ENCODE peak calls at places on chromosomes 4 and X, in nine cellular contexts. L is cardiac muscle cell, B is PC-9, S is right lobe of liver, U is transverse colon, O is kidney epithelial cell, N is upper lobe of right lung, W is fibroblast of villous mesenchyme, T is brain microvascular endothelial cell. J is an unnamed sample.

GRCh38 chr4:101782546-101782945 is 8.0 kb upstream of the BANK1 start:
- DNase-seq in S (no peak), N (no peak), W (no peak), U (no peak), T (no peak), O (no peak), B (no peak), L (peak; percentile 8), J (no peak)

GRCh38 chr4:146275370-146275769 is 61.0 kb downstream of the REELD1 start:
- DNase-seq in W (peak; percentile 17), L (no peak), O (no peak), N (no peak), S (no peak), T (no peak), B (no peak), U (no peak), J (no peak)

GRCh38 chr4:102324725-102325124 is 20.6 kb downstream of the SLC39A8 start:
- DNase-seq in W (no peak), T (no peak), B (no peak), S (no peak), O (no peak), N (no peak), U (no peak), L (no peak), J (no peak)

GRCh38 chr4:104966349-104967033 is 180.2 kb upstream of the TET2 start:
- DNase-seq in S (no peak), L (peak; percentile 25), B (peak; percentile 62), T (no peak), W (peak; percentile 37), U (peak; percentile 31), N (no peak), O (peak; percentile 16), J (no peak)

GRCh38 chrX:72536542-72536941 is 36.1 kb downstream of the HDAC8 start:
- DNase-seq in N (no peak), B (no peak), W (no peak), L (no peak), S (no peak), O (no peak), U (no peak), T (no peak), J (no peak)

GRCh38 chr4:143348233-143349077 is 11.8 kb downstream of the GAB1 start:
- DNase-seq in W (no peak), O (no peak), B (no peak), S (no peak), U (peak; percentile 42), L (no peak), T (no peak), N (no peak), J (no peak)

GRCh38 chr4:74206088-74206826 is 48.3 kb downstream of the MTHFD2L start:
- DNase-seq in B (no peak), U (no peak), L (peak; percentile 71), O (peak; percentile 56), W (peak; percentile 80), N (no peak), S (no peak), T (peak; percentile 91), J (no peak)

GRCh38 chrX:19640693-19641374 is 125.5 kb upstream of the MAP3K15 start:
- DNase-seq in O (no peak), L (no peak), B (no peak), W (no peak), S (no peak), T (no peak), U (no peak), N (no peak), J (no peak)

GRCh38 chr4:19429684-19430083 is 822.0 kb upstream of the SLIT2 start:
- DNase-seq in S (no peak), B (no peak), O (no peak), W (no peak), L (no peak), N (no peak), U (no peak), T (no peak), J (no peak)

GRCh38 chr4:159018062-159018629 is 84.7 kb upstream of the RAPGEF2 start:
- DNase-seq in W (no peak), T (no peak), N (no peak), L (peak; percentile 77), U (no peak), B (no peak), O (no peak), S (no peak), J (no peak)

GRCh38 chr4:8254076-8254475 is 15.5 kb upstream of the HTRA3 start:
- DNase-seq in U (no peak), N (no peak), S (no peak), O (no peak), W (peak; percentile 36), B (no peak), T (no peak), L (no peak), J (no peak)

GRCh38 chrX:703466-704210 is 73.0 kb downstream of the SHOX start:
- DNase-seq in W (no peak), S (no peak), T (no peak), N (no peak), L (no peak), O (no peak), B (no peak), U (no peak), J (no peak)

GRCh38 chrX:69109706-69110635 is 55.3 kb downstream of the PJA1 start:
- DNase-seq in N (no peak), L (no peak), W (peak; percentile 82), U (no peak), T (peak; percentile 3), O (no peak), S (no peak), B (peak; percentile 93), J (peak; percentile 32)

GRCh38 chr4:143380651-143381050 is 44.0 kb downstream of the GAB1 start:
- DNase-seq in B (no peak), O (no peak), U (no peak), T (no peak), W (peak; percentile 34), S (no peak), N (no peak), L (no peak), J (no peak)

GRCh38 chrX:41490446-41490845 is 43.3 kb downstream of the NYX start:
- DNase-seq in T (no peak), O (no peak), W (peak; percentile 6), B (no peak), N (no peak), S (no peak), L (no peak), U (no peak), J (no peak)
- TF ChIP-seq CTCF in T (no peak), O (no peak), W (no peak), B (no peak), N (no peak), S (no peak), L (no peak), U (no peak), J (no peak)

DNA sequence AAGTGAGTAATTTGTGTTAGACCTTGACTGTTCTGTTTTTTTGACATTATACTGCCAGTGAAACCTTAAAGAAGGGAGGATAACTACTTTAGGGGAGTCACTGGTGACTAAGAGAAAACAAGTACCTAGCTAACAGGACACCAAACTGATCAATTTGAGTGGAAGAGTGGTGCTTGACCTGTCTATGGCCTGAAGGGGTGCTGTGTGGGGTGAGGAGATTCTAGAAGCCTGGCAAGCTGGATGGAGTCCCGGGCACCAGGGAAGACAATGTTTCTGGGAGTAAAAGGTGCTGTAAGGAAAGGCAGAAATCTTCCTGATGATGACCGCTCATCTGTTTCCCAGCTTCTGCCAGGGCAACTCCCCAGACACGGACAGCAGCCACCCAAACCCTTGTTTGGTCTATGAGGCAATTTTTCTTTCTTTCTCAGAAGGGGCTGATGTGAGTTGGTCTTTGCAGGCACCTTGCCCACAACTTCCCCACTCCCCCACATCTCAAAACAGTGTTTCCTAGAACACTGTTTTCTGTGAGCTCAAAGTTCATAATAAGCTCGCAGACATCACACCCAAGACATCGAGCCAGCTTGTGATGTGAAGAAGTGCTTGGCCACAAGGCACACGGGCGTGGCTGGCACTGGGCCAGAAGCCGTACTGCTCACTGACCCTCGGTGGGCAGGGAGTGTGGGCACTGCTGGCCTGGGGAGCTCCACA is 4.6 kb downstream of the TXK start:
- DNase-seq in L (peak; percentile 29), W (no peak), U (peak; percentile 52), N (no peak), T (no peak), O (no peak), B (no peak), S (peak; percentile 33), J (no peak)
- H3K4me3 ChIP-seq in L (no peak overlapping the region), W (no peak overlapping the region), U (no peak overlapping the region), N (no peak overlapping the region), T (no peak overlapping the region), O (no peak overlapping the region), B (no peak overlapping the region), S (no peak overlapping the region), J (no peak overlapping the region)

DNA sequence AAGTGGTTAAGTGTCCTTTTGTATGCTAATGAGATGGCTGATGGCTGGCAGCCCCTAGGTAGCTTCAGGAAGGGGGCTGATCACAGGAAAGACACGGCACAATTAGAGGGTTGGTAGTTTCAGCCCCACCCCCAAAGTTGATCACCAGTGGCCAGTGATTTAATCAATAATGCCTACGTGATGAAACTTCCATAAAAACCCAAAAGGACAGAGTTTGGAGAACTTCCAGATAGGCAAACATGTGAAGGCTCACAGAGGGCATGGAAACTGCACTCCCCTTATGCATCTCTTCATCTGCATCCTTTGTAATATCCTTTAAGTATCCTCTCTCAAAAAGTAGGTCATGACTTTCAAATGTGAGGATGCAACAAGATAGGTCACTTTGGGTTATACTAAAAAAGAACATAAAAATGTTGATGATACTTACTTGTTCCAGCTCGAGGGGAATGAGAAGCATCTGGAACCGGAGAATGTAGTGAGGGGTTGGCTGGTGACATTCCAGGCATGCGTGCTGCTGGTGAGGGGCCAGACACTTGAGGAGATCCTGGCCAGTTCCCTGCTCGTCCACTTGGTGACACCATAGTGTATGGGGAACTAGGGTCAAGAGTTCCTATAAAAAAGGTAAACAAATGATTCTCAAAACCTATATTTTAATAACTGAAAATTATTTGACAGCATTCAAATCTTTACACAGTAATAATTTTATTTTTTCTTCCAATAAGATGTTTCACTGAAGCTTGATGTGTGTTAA is 16.7 kb upstream of the CXorf38 start:
- DNase-seq in U (no peak), O (no peak), N (no peak), S (no peak), W (peak; percentile 47), L (peak; percentile 44), B (no peak), T (peak; percentile 38), J (peak; percentile 11)
- TF ChIP-seq CTCF in U (no peak), O (peak; percentile 41), N (peak; percentile 31), S (peak; percentile 26), W (peak; percentile 47), L (peak; percentile 45), B (peak; percentile 24), T (peak; percentile 64), J (peak; percentile 29)

GRCh38 chr4:40197879-40198689 is 1.3 kb downstream of the RHOH start:
- DNase-seq in S (no peak), B (no peak), O (no peak), W (no peak), L (no peak), U (peak; percentile 22), T (no peak), N (no peak), J (no peak)

GRCh38 chr4:40196724-40197281 is at the start of gene RHOH:
- DNase-seq in L (no peak), T (no peak), B (no peak), S (no peak), U (peak; percentile 76), N (no peak), W (no peak), O (no peak), J (no peak)

GRCh38 chr4:40195182-40196177 is 1.4 kb upstream of the RHOH start:
- DNase-seq in N (no peak), B (no peak), O (no peak), L (no peak), S (no peak), W (no peak), U (no peak), T (no peak), J (no peak)

GRCh38 chr4:40194602-40195161 is 2.1 kb upstream of the RHOH start:
- DNase-seq in L (peak; percentile 50), T (peak; percentile 39), W (peak; percentile 91), O (no peak), B (no peak), N (no peak), S (no peak), U (peak; percentile 46), J (no peak)

GRCh38 chr4:40196260-40196659 is 571 bp upstream of the RHOH start:
- DNase-seq in W (no peak), N (no peak), T (no peak), L (no peak), B (no peak), U (no peak), O (no peak), S (no peak), J (no peak)
- H3K4me3 ChIP-seq in W (no peak overlapping the region), N (no peak overlapping the region), T (no peak overlapping the region), L (no peak overlapping the region), B (no peak overlapping the region), U (no peak overlapping the region), O (no peak overlapping the region), S (no peak overlapping the region), J (no peak overlapping the region)